ENCODE peak calls at places on chromosomes 12 and 14, in ten cellular contexts. M is T47D; X is NCI-H1105; H is GM13977; J is activated naive CD8-positive, alpha-beta T cell treated with anti-CD3 and anti-CD28 coated beads for 36 hours; L is NCI-H2107; Z is breast epithelium; V is NCI-H187 treated with DMSO at 0.1 percent for 48 hours; R is iPS DF 6.9; P is fibroblast of the conjunctiva. K is an unnamed sample.
A peak's percentile ranks its signal among the peaks of the same experiment; 100 is the strongest.

GRCh38 chr12:62695696-62696095 is 229.1 kb downstream of the MON2 start:
- DNase-seq in M (no peak), X (no peak), H (no peak), J (no peak), L (no peak), Z (no peak), V (no peak), R (no peak), P (no peak), K (no peak)

GRCh38 chr12:107462428-107463332 is 222.9 kb upstream of the PWP1 start:
- DNase-seq in M (no peak), X (no peak), H (no peak), J (no peak), L (no peak), Z (no peak), V (no peak), R (no peak), P (no peak), K (no peak)

GRCh38 chr12:132610896-132611602 is 667 bp upstream of the LRCOL1 start:
- DNase-seq in M (no peak), X (no peak), H (no peak), J (no peak), L (no peak), Z (no peak), V (no peak), R (no peak), P (no peak), K (no peak)

GRCh38 chr14:21047378-21047781 is 5.2 kb downstream of the RNASE7 start:
- DNase-seq in M (no peak), X (no peak), H (no peak), J (no peak), L (no peak), Z (no peak), V (no peak), R (no peak), P (no peak), K (no peak)

GRCh38 chr12:41970744-41971143 is 173.9 kb downstream of the GXYLT1 start:
- DNase-seq in M (no peak), X (no peak), H (no peak), J (no peak), L (no peak), Z (no peak), V (no peak), R (no peak), P (no peak), K (no peak)

GRCh38 chr14:35197015-35197414 is 74.7 kb downstream of the PRORP start:
- DNase-seq in M (no peak), X (no peak), H (no peak), J (no peak), L (no peak), Z (no peak), V (no peak), R (no peak), P (peak; percentile 17), K (peak; percentile 55)

GRCh38 chr14:60561845-60562746 is 53.1 kb downstream of the SIX6 start:
- DNase-seq in M (peak; percentile 51), X (peak; percentile 36), H (peak; percentile 39), J (peak; percentile 15), L (peak; percentile 93), Z (no peak), V (peak; percentile 82), R (peak; percentile 58), P (peak; percentile 85), K (peak; percentile 36)

GRCh38 chr14:20530771-20531571 is 25.6 kb downstream of the RNASE10 start:
- DNase-seq in M (no peak), X (peak; percentile 62), H (peak; percentile 62), J (peak; percentile 61), L (peak; percentile 44), Z (no peak), V (no peak), R (peak; percentile 74), P (peak; percentile 54), K (peak; percentile 42)

GRCh38 chr12:111101003-111101402 is 180.6 kb upstream of the MYL2 start:
- DNase-seq in M (no peak), X (no peak), H (no peak), J (no peak), L (no peak), Z (no peak), V (no peak), R (no peak), P (no peak), K (no peak)

GRCh38 chr14:72641086-72641485 is 252.8 kb downstream of the DPF3 start:
- DNase-seq in M (no peak), X (no peak), H (no peak), J (no peak), L (no peak), Z (no peak), V (no peak), R (no peak), P (no peak), K (no peak)

GRCh38 chr14:100536141-100536540 is 51.1 kb downstream of the BEGAIN start:
- DNase-seq in M (no peak), X (no peak), H (no peak), J (no peak), L (no peak), Z (peak; percentile 34), V (no peak), R (no peak), P (no peak), K (no peak)

GRCh38 chr14:92922883-92923743 is at the start of gene CHGA:
- DNase-seq in M (peak; percentile 92), X (peak; percentile 77), H (peak; percentile 78), J (peak; percentile 58), L (peak; percentile 80), Z (peak; percentile 60), V (no peak), R (no peak), P (no peak), K (no peak)

GRCh38 chr14:51922624-51923023 is 62.2 kb downstream of the GNG2 start:
- DNase-seq in M (no peak), X (no peak), H (no peak), J (no peak), L (no peak), Z (no peak), V (no peak), R (no peak), P (no peak), K (no peak)

GRCh38 chr14:64536488-64537245 is 3.9 kb upstream of the HSPA2 start:
- DNase-seq in M (no peak), X (no peak), H (no peak), J (no peak), L (no peak), Z (no peak), V (no peak), R (no peak), P (no peak), K (peak; percentile 82)

GRCh38 chr12:2335109-2335508 is 282.3 kb downstream of the CACNA1C start:
- DNase-seq in M (no peak), X (no peak), H (no peak), J (no peak), L (no peak), Z (no peak), V (no peak), R (no peak), P (no peak), K (no peak)

GRCh38 chr12:122356192-122356635 is 66.3 kb downstream of the CLIP1 start:
- DNase-seq in M (peak; percentile 40), X (peak; percentile 47), H (peak; percentile 69), J (peak; percentile 32), L (peak; percentile 20), Z (no peak), V (no peak), R (peak; percentile 35), P (peak; percentile 74), K (peak; percentile 24)

GRCh38 chr12:121813951-121814350 is 10.1 kb downstream of the SETD1B start:
- DNase-seq in M (no peak), X (no peak), H (no peak), J (no peak), L (no peak), Z (no peak), V (no peak), R (no peak), P (no peak), K (no peak)

GRCh38 chr12:100154472-100155247 is 12.0 kb upstream of the BLTP3B start:
- DNase-seq in M (peak; percentile 42), X (no peak), H (peak; percentile 71), J (peak; percentile 69), L (no peak), Z (no peak), V (no peak), R (peak; percentile 86), P (peak; percentile 16), K (peak; percentile 58)

GRCh38 chr14:76456200-76456599 is 80.3 kb downstream of the ESRRB start:
- DNase-seq in M (no peak), X (peak; percentile 62), H (peak; percentile 72), J (peak; percentile 9), L (no peak), Z (no peak), V (peak; percentile 28), R (peak; percentile 33), P (no peak), K (peak; percentile 15)

GRCh38 chr12:57224973-57225679 is 4.4 kb upstream of the SHMT2 start:
- DNase-seq in M (no peak), X (peak; percentile 33), H (no peak), J (peak; percentile 79), L (no peak), Z (no peak), V (no peak), R (no peak), P (no peak), K (no peak)

GRCh38 chr14:69501362-69501964 is 16.9 kb downstream of the PLEKHD1 start:
- DNase-seq in M (no peak), X (peak; percentile 53), H (no peak), J (no peak), L (peak; percentile 84), Z (no peak), V (no peak), R (no peak), P (peak; percentile 16), K (no peak)

GRCh38 chr12:117388865-117389508 is 27.6 kb upstream of the NOS1 start:
- DNase-seq in M (no peak), X (peak; percentile 48), H (no peak), J (no peak), L (no peak), Z (no peak), V (no peak), R (no peak), P (no peak), K (no peak)

GRCh38 chr12:7856516-7856915 is 16.2 kb downstream of the SLC2A14 start:
- DNase-seq in M (no peak), X (no peak), H (no peak), J (no peak), L (no peak), Z (no peak), V (no peak), R (no peak), P (no peak), K (no peak)

GRCh38 chr12:75807494-75807893 is 224.1 kb downstream of the PHLDA1 start:
- DNase-seq in M (no peak), X (no peak), H (no peak), J (no peak), L (no peak), Z (no peak), V (no peak), R (no peak), P (no peak), K (no peak)

GRCh38 chr12:131855521-131856142 is 27.4 kb downstream of the MMP17 start:
- DNase-seq in M (peak; percentile 66), X (no peak), H (no peak), J (no peak), L (no peak), Z (no peak), V (no peak), R (no peak), P (no peak), K (peak; percentile 70)

GRCh38 chr12:21656931-21657335 is 709 bp downstream of the LDHB start:
- DNase-seq in M (no peak), X (no peak), H (no peak), J (peak; percentile 35), L (no peak), Z (no peak), V (no peak), R (no peak), P (peak; percentile 24), K (peak; percentile 33)